ENCODE peak calls at places on chromosomes 3 and 15, in five cellular contexts. B, Z, Q, Y and L are unnamed samples.

GRCh38 chr3:47661121-47661752 is 82.6 kb upstream of the CSPG5 start:
- DNase-seq in B (peak), Z (peak), Q (no peak), Y (peak), L (peak)

GRCh38 chr15:90674476-90674875 is 42.7 kb upstream of the BLM start:
- DNase-seq in B (no peak), Z (peak), Q (no peak), Y (no peak), L (no peak)

GRCh38 chr3:156787926-156788663 is 38.1 kb upstream of the LEKR1 start:
- DNase-seq in B (peak), Z (peak), Q (no peak), Y (peak), L (peak)

GRCh38 chr3:42653560-42654330 is at the start of gene ZBTB47:
- DNase-seq in B (no peak), Z (no peak), Q (no peak), Y (no peak), L (peak)

GRCh38 chr3:52315006-52315405 is 1.1 kb upstream of the DNAH1 start:
- DNase-seq in B (no peak), Z (no peak), Q (no peak), Y (no peak), L (no peak)

GRCh38 chr3:43796041-43796596 is 105.4 kb downstream of the ABHD5 start:
- DNase-seq in B (no peak), Z (no peak), Q (no peak), Y (no peak), L (no peak)

GRCh38 chr3:151003024-151003771 is 30.7 kb upstream of the CLRN1 start:
- DNase-seq in B (no peak), Z (peak), Q (no peak), Y (no peak), L (no peak)

GRCh38 chr3:46289551-46289950 is 47.3 kb downstream of the CCR3 start:
- DNase-seq in B (no peak), Z (no peak), Q (no peak), Y (no peak), L (no peak)

GRCh38 chr3:32077260-32078084 is 28.9 kb upstream of the GPD1L start:
- DNase-seq in B (no peak), Z (no peak), Q (no peak), Y (no peak), L (peak)

GRCh38 chr15:50003786-50004334 is 115.2 kb downstream of the ATP8B4 start:
- DNase-seq in B (peak), Z (peak), Q (peak), Y (peak), L (peak)

GRCh38 chr3:75294124-75294523 is 370.0 kb upstream of the FRG2C start:
- DNase-seq in B (peak), Z (peak), Q (peak), Y (peak), L (peak)

GRCh38 chr3:112306825-112307224 is 12.8 kb upstream of the SLC9C1 start:
- DNase-seq in B (no peak), Z (no peak), Q (no peak), Y (no peak), L (no peak)

GRCh38 chr3:170414202-170414663 is 4.4 kb upstream of the CLDN11 start:
- DNase-seq in B (peak), Z (peak), Q (no peak), Y (peak), L (peak)

GRCh38 chr3:49674491-49674983 is 386 bp downstream of the APEH start:
- DNase-seq in B (no peak), Z (no peak), Q (no peak), Y (peak), L (peak)

GRCh38 chr3:170815340-170815739 is 54.7 kb downstream of the RPL22L1 start:
- DNase-seq in B (no peak), Z (no peak), Q (no peak), Y (no peak), L (peak)

GRCh38 chr15:94026458-94026967 is 204.8 kb upstream of the MCTP2 start:
- DNase-seq in B (no peak), Z (peak), Q (no peak), Y (no peak), L (no peak)

GRCh38 chr15:69987492-69988482 is 109.9 kb downstream of the TLE3 start:
- DNase-seq in B (peak), Z (no peak), Q (no peak), Y (no peak), L (no peak)

GRCh38 chr3:175065492-175065891 is 206.4 kb downstream of the NAALADL2 start:
- DNase-seq in B (no peak), Z (peak), Q (no peak), Y (no peak), L (no peak)

GRCh38 chr15:98674336-98674735 is 26.0 kb downstream of the IGF1R start:
- DNase-seq in B (no peak), Z (no peak), Q (no peak), Y (no peak), L (no peak)

GRCh38 chr15:43134157-43134637 is 811 bp downstream of the TMEM62 start:
- DNase-seq in B (no peak), Z (no peak), Q (no peak), Y (peak), L (no peak)

GRCh38 chr3:159894386-159894785 is 94.2 kb upstream of the IL12A start:
- DNase-seq in B (no peak), Z (no peak), Q (no peak), Y (no peak), L (no peak)

GRCh38 chr15:77584201-77584600 is 48.5 kb downstream of the LINGO1 start:
- DNase-seq in B (no peak), Z (no peak), Q (no peak), Y (no peak), L (peak)

GRCh38 chr3:45832691-45833090 is 9.2 kb downstream of the LZTFL1 start:
- DNase-seq in B (peak), Z (peak), Q (no peak), Y (peak), L (no peak)

GRCh38 chr15:80736571-80736970 is 41.5 kb downstream of the ABHD17C start:
- DNase-seq in B (no peak), Z (peak), Q (no peak), Y (no peak), L (no peak)

GRCh38 chr15:85607141-85607806 is 187.5 kb downstream of the KLHL25 start:
- DNase-seq in B (peak), Z (peak), Q (no peak), Y (no peak), L (no peak)

GRCh38 chr15:100338971-100339444 is 2.8 kb downstream of the ADAMTS17 start:
- DNase-seq in B (peak), Z (peak), Q (no peak), Y (peak), L (no peak)

GRCh38 chr3:184261270-184262165 is at the start of gene CAMK2N2:
- DNase-seq in B (peak), Z (peak), Q (no peak), Y (peak), L (peak)

GRCh38 chr3:184259396-184259877 is 1.9 kb downstream of the CAMK2N2 start:
- DNase-seq in B (no peak), Z (no peak), Q (no peak), Y (peak), L (no peak)

GRCh38 chr3:184260571-184261269 is 633 bp downstream of the CAMK2N2 start:
- DNase-seq in B (no peak), Z (no peak), Q (no peak), Y (peak), L (peak)

GRCh38 chr3:184258926-184259325 is 2.4 kb downstream of the CAMK2N2 start:
- DNase-seq in B (no peak), Z (no peak), Q (no peak), Y (no peak), L (no peak)

GRCh38 chr3:184259878-184260570 is 1.3 kb downstream of the CAMK2N2 start:
- DNase-seq in B (peak), Z (peak), Q (no peak), Y (peak), L (peak)
- TF ChIP-seq RFX5 in B (no peak), Z (no peak), Q (no peak), Y (no peak), L (no peak)

GRCh38 chr3:88623709-88624108 is 473.9 kb downstream of the C3orf38 start:
- DNase-seq in B (no peak), Z (no peak), Q (no peak), Y (no peak), L (no peak)
- TF ChIP-seq RFX5 in B (no peak), Z (no peak), Q (no peak), Y (no peak), L (no peak)

GRCh38 chr15:60619131-60619530 is 140.2 kb upstream of the ICE2 start:
- DNase-seq in B (no peak), Z (no peak), Q (no peak), Y (no peak), L (no peak)
- TF ChIP-seq RFX5 in B (no peak), Z (no peak), Q (no peak), Y (no peak), L (no peak)

DNA sequence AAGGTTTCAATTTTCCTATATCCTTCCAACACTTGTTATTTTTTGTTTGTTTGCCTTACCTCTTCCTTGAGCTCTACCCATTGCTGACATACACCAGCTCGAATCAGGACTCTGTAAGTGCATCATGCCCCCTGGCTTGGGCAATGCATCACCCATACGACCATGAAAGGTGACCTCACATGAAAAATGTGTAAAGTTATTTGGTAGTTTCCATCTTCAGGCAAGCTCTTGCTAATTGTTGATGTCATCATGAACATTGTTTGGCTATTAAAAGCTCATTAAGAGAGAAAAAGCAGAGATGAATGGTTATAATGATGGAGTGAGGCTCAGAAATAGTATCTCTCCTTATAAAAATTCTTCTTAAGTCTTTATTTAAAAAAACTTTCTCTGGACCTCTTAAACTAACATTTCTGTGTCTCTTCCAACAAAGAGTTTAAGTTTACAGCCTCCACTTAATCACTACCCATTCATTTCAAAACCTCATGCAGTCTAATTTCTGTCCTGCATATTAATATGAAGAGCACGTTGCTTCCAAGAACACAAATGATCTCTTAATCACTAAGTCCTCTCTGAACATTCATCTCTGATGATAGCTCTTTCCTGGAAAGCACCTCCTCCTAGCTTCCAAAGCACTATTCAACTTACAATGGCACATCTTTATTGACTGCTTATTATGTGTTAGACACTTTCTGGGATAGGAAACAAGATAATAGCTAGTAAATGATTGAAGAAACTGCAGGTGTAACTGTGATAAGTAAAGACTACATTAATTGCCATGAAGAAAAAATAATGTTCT is 236.3 kb downstream of the NFKBIZ start:
- DNase-seq in B (no peak), Z (peak), Q (no peak), Y (no peak), L (no peak)
- TF ChIP-seq RFX5 in B (no peak), Z (no peak), Q (no peak), Y (no peak), L (no peak)

GRCh38 chr3:173988912-173989311 is 591.4 kb downstream of the NLGN1 start:
- DNase-seq in B (no peak), Z (no peak), Q (no peak), Y (no peak), L (no peak)

DNA sequence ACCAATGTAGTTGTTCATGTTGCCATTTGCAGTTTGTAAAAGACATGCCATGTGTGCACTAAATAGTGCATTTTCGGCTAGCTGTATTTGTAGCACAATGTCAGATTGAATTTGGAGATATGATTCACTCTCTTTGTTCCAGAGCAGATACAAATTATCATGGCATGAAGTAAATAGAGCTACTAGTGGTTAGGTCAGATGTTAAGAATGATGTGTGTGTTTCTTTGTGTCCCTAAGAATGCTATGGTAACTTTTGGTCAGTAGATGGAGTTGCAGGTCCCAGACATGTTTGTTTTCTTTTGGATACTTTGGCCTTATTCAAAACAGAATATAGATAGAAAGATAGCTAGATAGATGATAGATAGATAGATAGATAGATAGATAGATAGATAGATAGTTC is 595.8 kb downstream of the NLGN1 start:
- DNase-seq in B (peak), Z (peak), Q (no peak), Y (peak), L (no peak)
- TF ChIP-seq RFX5 in B (no peak), Z (no peak), Q (no peak), Y (no peak), L (no peak)